ENCODE peak calls at places on chromosomes 4 and X, in ten cellular contexts. X is activated CD8-positive, alpha-beta memory T cell treated with anti-CD3 and anti-CD28 coated beads for 24 hours; G is NCI-H345; L is T-helper 1 cell; S is WERI-Rb-1; E is T-helper 2 cell; P is pons; W is frontal cortex; D is IMR-90; H is neural progenitor cell. C is an unnamed sample.

GRCh38 chr4:184644553-184645307 is 4.5 kb downstream of the CASP3 start:
- DNase-seq in W (no peak), L (no peak), E (no peak), S (no peak), D (peak), G (no peak), H (no peak), X (no peak), P (no peak), C (no peak)

GRCh38 chr4:165461176-165461835 is 82.5 kb downstream of the CPE start:
- DNase-seq in X (no peak), G (no peak), S (no peak), W (no peak), H (no peak), L (no peak), D (peak), E (no peak), P (no peak), C (no peak)

GRCh38 chrX:129115104-129115503 is 408.2 kb downstream of the SMARCA1 start:
- DNase-seq in G (no peak), L (no peak), X (no peak), S (peak), W (no peak), D (peak), H (peak), P (peak), E (no peak), C (peak)

GRCh38 chr4:104815593-104816156 is 321.0 kb upstream of the CXXC4 start:
- DNase-seq in E (no peak), G (no peak), L (no peak), S (peak), X (no peak), D (no peak), P (no peak), W (no peak), H (no peak), C (no peak)

GRCh38 chr4:183408791-183409190 is 35.6 kb upstream of the CDKN2AIP start:
- DNase-seq in W (no peak), X (no peak), E (no peak), P (no peak), S (no peak), H (no peak), L (no peak), G (no peak), D (no peak), C (no peak)

GRCh38 chr4:134027931-134028330 is 173.7 kb downstream of the PABPC4L start:
- DNase-seq in E (no peak), W (no peak), D (peak), S (no peak), H (no peak), L (no peak), G (peak), X (no peak), P (peak), C (no peak)

GRCh38 chrX:155841232-155841631 is 39.9 kb upstream of the VAMP7 start:
- DNase-seq in S (no peak), D (no peak), P (no peak), H (no peak), G (no peak), W (no peak), X (no peak), E (no peak), L (no peak), C (no peak)

GRCh38 chr4:73646117-73646516 is 25.9 kb upstream of the RASSF6 start:
- DNase-seq in X (no peak), S (no peak), E (no peak), W (no peak), P (no peak), D (no peak), G (no peak), H (no peak), L (no peak), C (no peak)

GRCh38 chrX:446243-446642 is 59.5 kb upstream of the PPP2R3B start:
- DNase-seq in L (no peak), X (no peak), H (peak), E (no peak), P (no peak), S (no peak), W (no peak), D (no peak), G (no peak), C (no peak)

GRCh38 chrX:110853610-110854009 is 58.0 kb upstream of the CHRDL1 start:
- DNase-seq in E (no peak), S (peak), L (no peak), G (peak), D (no peak), X (no peak), W (peak), P (peak), H (peak), C (peak)

GRCh38 chrX:80306007-80306406 is 114.2 kb upstream of the TENT5D start:
- DNase-seq in E (no peak), W (no peak), L (no peak), D (no peak), X (no peak), G (no peak), H (no peak), P (no peak), S (no peak), C (no peak)

GRCh38 chr4:5857199-5857598 is 35.7 kb downstream of the CRMP1 start:
- DNase-seq in X (no peak), G (no peak), S (no peak), E (no peak), H (no peak), W (no peak), L (no peak), P (no peak), D (no peak), C (no peak)

C was measured in A549.